ENCODE peak calls at places on chromosome 21, in ten cellular contexts. P is IMR-90, T is A549, C is heart left ventricle, G is HCT116, V is transverse colon, L is uterus, E is H54, R is lower leg skin, S is body of pancreas. J is an unnamed sample.

GRCh38 chr21:20971296-20971921 is 26.8 kb upstream of the NCAM2 start:
- DNase-seq in P (peak), T (peak), C (peak), G (no peak), V (peak), L (no peak), E (peak), R (no peak), S (peak), J (peak)

GRCh38 chr21:36820176-36821031 is 121.5 kb downstream of the SIM2 start:
- DNase-seq in P (no peak), T (no peak), C (no peak), G (no peak), V (no peak), L (no peak), E (no peak), R (no peak), S (no peak), J (no peak)

GRCh38 chr21:38631676-38632075 is 133.4 kb upstream of the ERG start:
- DNase-seq in P (no peak), T (no peak), C (no peak), G (no peak), V (no peak), L (no peak), E (no peak), R (no peak), S (no peak), J (no peak)

GRCh38 chr21:45780647-45781046 is 137.1 kb downstream of the PCBP3 start:
- DNase-seq in P (no peak), T (no peak), C (no peak), G (no peak), V (no peak), L (no peak), E (no peak), R (no peak), S (no peak), J (no peak)

GRCh38 chr21:37424987-37425386 is 58.4 kb downstream of the DYRK1A start:
- DNase-seq in P (no peak), T (no peak), C (no peak), G (no peak), V (no peak), L (no peak), E (no peak), R (no peak), S (no peak), J (no peak)

GRCh38 chr21:14602418-14602987 is 56.4 kb upstream of the SAMSN1 start:
- DNase-seq in P (no peak), T (no peak), C (no peak), G (no peak), V (no peak), L (no peak), E (no peak), R (no peak), S (no peak), J (peak)

GRCh38 chr21:18117116-18117515 is 127.5 kb upstream of the CHODL start:
- DNase-seq in P (no peak), T (no peak), C (no peak), G (no peak), V (no peak), L (no peak), E (no peak), R (no peak), S (no peak), J (no peak)

GRCh38 chr21:46604975-46605758 is at the start of gene S100B:
- DNase-seq in P (no peak), T (no peak), C (no peak), G (no peak), V (no peak), L (no peak), E (no peak), R (no peak), S (no peak), J (no peak)

GRCh38 chr21:36079671-36080070 is 9.8 kb downstream of the CBR1 start:
- DNase-seq in P (no peak), T (no peak), C (no peak), G (no peak), V (no peak), L (no peak), E (no peak), R (no peak), S (no peak), J (no peak)

GRCh38 chr21:36966066-36966845 is at the start of gene HLCS:
- DNase-seq in P (peak), T (peak), C (peak), G (no peak), V (peak), L (peak), E (peak), R (peak), S (peak), J (peak)

GRCh38 chr21:45420061-45420521 is 15.1 kb downstream of the COL18A1 start:
- DNase-seq in P (no peak), T (no peak), C (peak), G (no peak), V (no peak), L (no peak), E (no peak), R (no peak), S (no peak), J (no peak)

GRCh38 chr21:45363921-45364463 is 41.0 kb upstream of the COL18A1 start:
- DNase-seq in P (peak), T (peak), C (peak), G (peak), V (peak), L (peak), E (peak), R (peak), S (peak), J (peak)

GRCh38 chr21:35738342-35738961 is 321.9 kb downstream of the SETD4 start:
- DNase-seq in P (peak), T (peak), C (no peak), G (no peak), V (no peak), L (peak), E (peak), R (no peak), S (no peak), J (no peak)

GRCh38 chr21:43269461-43269860 is 100.7 kb downstream of the CRYAA start:
- DNase-seq in P (no peak), T (no peak), C (peak), G (no peak), V (no peak), L (no peak), E (no peak), R (no peak), S (no peak), J (no peak)

GRCh38 chr21:38985423-38986378 is 180.0 kb downstream of the ETS2 start:
- DNase-seq in P (peak), T (no peak), C (peak), G (no peak), V (peak), L (peak), E (peak), R (peak), S (no peak), J (peak)

DNA sequence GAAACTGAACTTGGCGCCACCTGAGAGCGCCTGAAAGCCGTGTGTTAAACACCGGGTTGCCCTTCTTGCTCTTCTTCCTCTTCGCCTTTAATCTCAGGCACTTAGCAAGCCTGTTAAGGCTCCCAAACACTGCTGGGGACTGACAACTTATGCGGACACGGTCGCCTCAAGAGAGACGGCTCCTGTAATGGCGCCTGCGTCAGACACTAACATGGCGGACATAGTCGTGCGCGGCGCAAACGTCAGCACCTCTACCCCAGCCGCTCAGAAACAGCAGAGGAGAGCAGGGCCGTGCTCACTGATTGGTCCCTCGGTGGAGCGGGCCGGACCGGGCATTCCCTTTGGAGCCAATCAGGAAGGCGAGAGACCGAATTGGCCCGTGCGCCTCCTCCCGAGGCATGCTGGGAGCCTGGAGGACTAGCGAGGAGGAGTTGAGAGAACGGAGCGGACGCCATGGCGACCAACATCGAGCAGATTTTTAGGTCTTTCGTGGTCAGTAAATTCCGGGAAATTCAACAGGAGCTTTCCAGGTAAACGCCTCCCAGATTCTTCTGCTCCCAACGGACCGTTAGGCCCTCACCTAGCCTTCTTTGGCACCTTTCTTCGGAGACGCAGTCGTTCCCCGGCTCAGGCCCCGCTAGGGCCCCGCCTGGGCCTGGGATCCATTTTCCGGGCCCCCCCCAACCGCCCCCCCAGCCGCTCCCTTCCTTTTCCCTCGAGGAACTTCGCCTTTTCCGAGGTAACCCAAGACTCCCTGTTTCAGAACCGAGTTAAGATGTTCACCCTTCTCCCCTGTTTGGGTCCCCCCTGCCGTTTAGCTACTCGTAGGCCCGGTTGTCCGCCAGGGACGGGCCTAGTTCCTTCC is at the start of gene SON:
- DNase-seq in P (peak), T (peak), C (peak), G (peak), V (peak), L (peak), E (peak), R (peak), S (peak), J (peak)
- TF ChIP-seq POLR2A in P (peak), T (peak), C (no peak), G (peak), V (peak), L (peak), E (peak), R (no peak), S (peak), J (peak)

GRCh38 chr21:44330698-44331097 is 8.5 kb downstream of the CFAP410 start:
- DNase-seq in P (no peak), T (no peak), C (no peak), G (no peak), V (no peak), L (no peak), E (no peak), R (no peak), S (no peak), J (no peak)
- TF ChIP-seq POLR2A in P (no peak), T (no peak), C (no peak), G (no peak), V (no peak), L (no peak), E (no peak), R (no peak), S (no peak), J (no peak)

GRCh38 chr21:33641339-33642026 is at the start of gene CRYZL1:
- DNase-seq in P (peak), T (peak), C (peak), G (peak), V (peak), L (peak), E (peak), R (peak), S (peak), J (peak)
- TF ChIP-seq POLR2A in P (peak), T (peak), C (no peak), G (peak), V (peak), L (peak), E (peak), R (no peak), S (peak), J (peak)

GRCh38 chr21:29647353-29647781 is 292.4 kb downstream of the GRIK1 start:
- DNase-seq in P (peak), T (no peak), C (no peak), G (no peak), V (no peak), L (no peak), E (no peak), R (no peak), S (no peak), J (peak)
- TF ChIP-seq POLR2A in P (no peak), T (no peak), C (no peak), G (no peak), V (no peak), L (no peak), E (no peak), R (no peak), S (no peak), J (no peak)

GRCh38 chr21:27076035-27076434 is 109.1 kb upstream of the ADAMTS5 start:
- DNase-seq in P (peak), T (no peak), C (no peak), G (no peak), V (no peak), L (no peak), E (no peak), R (no peak), S (no peak), J (no peak)

GRCh38 chr21:27067226-27067625 is 100.3 kb upstream of the ADAMTS5 start:
- DNase-seq in P (no peak), T (no peak), C (no peak), G (no peak), V (no peak), L (no peak), E (no peak), R (no peak), S (no peak), J (no peak)

DNA sequence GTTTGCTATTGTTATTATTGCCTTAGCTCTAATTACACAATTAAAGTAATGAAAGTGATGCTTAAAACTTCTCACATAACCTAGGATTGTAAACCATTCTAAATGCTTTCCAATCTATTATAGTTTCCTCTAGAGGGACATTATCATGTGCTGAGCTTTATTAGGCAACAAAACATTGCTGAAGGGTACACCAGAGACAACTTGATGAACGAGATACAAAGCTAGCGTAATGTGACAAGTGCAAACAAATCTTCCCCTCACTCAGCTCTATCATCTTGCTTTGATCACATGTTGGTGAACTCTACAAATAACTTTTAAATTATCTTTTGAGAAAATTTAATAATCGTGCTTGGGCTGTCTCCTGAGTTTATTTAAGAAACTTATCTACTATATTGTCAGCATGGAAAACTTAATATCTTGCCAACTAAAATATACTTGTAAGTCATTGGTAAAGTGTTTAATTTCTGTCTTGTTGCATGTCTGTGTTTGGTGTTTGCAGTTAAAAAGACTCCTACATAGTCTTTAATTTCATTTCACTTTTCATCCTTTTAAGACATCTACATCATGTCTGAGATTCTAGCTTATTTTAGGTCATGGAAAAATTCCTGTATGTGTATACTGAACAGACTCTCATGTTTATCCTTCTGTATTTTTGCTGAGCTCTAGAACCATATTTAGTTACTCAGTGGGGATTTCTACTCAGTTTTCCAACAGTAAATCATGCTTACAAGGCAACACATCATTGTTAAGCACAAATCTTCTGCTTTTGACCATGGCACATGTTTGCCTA is 104.2 kb upstream of the ADAMTS5 start:
- DNase-seq in P (peak), T (no peak), C (no peak), G (no peak), V (no peak), L (no peak), E (no peak), R (no peak), S (no peak), J (no peak)
- TF ChIP-seq POLR2A in P (no peak), T (no peak), C (no peak), G (no peak), V (no peak), L (no peak), E (no peak), R (no peak), S (no peak), J (no peak)

GRCh38 chr21:33488936-33489335 is 2.6 kb downstream of the DNAJC28 start:
- DNase-seq in P (no peak), T (no peak), C (no peak), G (no peak), V (no peak), L (no peak), E (no peak), R (no peak), S (no peak), J (no peak)

GRCh38 chr21:33487996-33488395 is 3.5 kb downstream of the DNAJC28 start:
- DNase-seq in P (no peak), T (no peak), C (no peak), G (no peak), V (no peak), L (no peak), E (no peak), R (no peak), S (no peak), J (no peak)

GRCh38 chr21:33490991-33491372 is 534 bp downstream of the DNAJC28 start:
- DNase-seq in P (no peak), T (no peak), C (no peak), G (peak), V (no peak), L (no peak), E (no peak), R (no peak), S (no peak), J (no peak)

GRCh38 chr21:33492571-33492970 is 1.1 kb upstream of the DNAJC28 start:
- DNase-seq in P (peak), T (no peak), C (no peak), G (no peak), V (no peak), L (no peak), E (no peak), R (no peak), S (no peak), J (no peak)

DNA sequence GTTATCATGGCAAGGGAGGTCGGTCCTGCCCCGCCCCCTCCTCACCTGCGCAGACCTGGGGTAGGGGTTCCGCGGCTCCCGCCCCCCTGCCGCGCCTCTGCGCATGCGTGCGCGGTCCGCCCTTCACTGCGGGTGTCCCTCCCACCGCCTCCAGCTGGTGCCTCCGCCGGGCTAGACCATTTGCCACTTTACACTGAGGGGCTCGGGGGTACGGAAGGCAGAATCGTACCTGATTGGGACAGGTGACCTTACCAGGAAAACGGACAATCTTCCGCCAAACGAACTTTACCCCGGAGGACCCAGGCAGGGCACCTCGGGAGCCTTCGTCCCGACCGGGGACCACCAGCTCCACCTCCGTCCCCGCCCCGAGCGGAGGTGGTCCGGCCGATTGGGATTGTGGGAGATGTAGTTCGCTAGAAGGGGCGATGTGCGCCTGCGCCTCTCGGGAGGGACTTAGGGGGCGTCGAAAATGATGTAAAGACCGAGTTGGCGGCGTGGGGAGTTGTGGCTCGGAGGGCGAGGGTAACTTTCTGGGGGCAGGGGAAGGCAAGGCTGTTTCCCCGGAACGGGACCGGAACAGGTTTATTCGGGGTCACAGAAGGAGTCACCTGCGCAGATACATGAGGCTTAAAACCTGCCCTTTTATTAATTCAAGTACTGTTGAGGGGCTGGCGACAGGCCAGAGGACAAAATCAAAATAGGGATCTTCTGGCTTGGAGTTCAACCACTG is at the start of gene DNAJC28:
- DNase-seq in P (peak), T (peak), C (peak), G (peak), V (peak), L (peak), E (peak), R (peak), S (peak), J (peak)
- TF ChIP-seq POLR2A in P (no peak), T (peak), C (no peak), G (peak), V (peak), L (peak), E (peak), R (no peak), S (no peak), J (peak)

GRCh38 chr21:26473471-26473870 is 99.6 kb downstream of the CYYR1 start:
- DNase-seq in P (no peak), T (no peak), C (no peak), G (no peak), V (no peak), L (no peak), E (no peak), R (no peak), S (no peak), J (no peak)
- TF ChIP-seq POLR2A in P (no peak), T (no peak), C (no peak), G (no peak), V (no peak), L (no peak), E (no peak), R (no peak), S (no peak), J (no peak)

GRCh38 chr21:41955516-41955915 is 1.7 kb upstream of the C2CD2 start:
- DNase-seq in P (no peak), T (no peak), C (no peak), G (no peak), V (no peak), L (no peak), E (no peak), R (no peak), S (no peak), J (no peak)

GRCh38 chr21:41956926-41957729 is 3.3 kb upstream of the C2CD2 start:
- DNase-seq in P (peak), T (peak), C (no peak), G (no peak), V (no peak), L (no peak), E (peak), R (peak), S (no peak), J (peak)

GRCh38 chr21:41960386-41960785 is 6.6 kb upstream of the C2CD2 start:
- DNase-seq in P (no peak), T (no peak), C (no peak), G (no peak), V (no peak), L (no peak), E (no peak), R (peak), S (no peak), J (no peak)

GRCh38 chr21:41958886-41959563 is 5.2 kb upstream of the C2CD2 start:
- DNase-seq in P (no peak), T (no peak), C (no peak), G (no peak), V (no peak), L (no peak), E (peak), R (peak), S (no peak), J (no peak)

DNA sequence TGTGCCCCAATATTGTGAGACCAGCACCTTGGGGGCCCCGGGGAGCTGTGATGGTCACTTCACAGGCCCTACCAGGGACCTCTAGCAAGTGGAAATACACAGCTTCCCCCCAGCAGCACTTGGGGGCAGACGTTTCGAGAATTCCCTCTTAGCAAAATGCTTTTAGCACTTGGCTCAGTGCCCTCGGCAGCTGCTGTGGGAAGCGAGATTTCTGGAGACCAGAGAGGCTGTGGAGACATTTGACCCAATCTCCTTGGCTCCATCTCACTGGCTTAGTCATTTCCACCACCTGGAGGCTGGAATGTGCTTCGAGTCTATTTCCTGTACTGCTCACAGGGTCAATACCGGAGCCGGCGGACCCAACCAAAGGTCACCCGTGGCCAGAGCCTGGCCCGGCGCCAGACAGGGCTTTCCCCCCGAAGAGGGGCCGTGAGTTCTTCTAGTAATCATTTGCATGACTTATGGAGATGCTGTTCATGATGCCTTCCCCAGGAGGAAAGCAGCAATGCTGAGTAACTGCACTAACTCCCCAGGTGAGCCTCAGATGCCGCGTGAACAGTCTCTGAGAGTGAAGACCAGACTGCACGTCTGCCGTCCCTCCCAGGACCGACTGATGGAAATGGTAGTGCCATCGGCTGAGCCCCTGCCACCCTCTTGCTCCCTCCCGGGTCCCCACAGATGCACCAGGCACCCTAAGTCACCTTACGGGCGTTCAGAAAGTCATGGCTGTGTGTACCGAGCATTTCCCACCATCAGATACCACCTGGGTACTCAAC is 4.4 kb upstream of the C2CD2 start:
- DNase-seq in P (peak), T (peak), C (peak), G (peak), V (peak), L (peak), E (peak), R (peak), S (peak), J (peak)
- TF ChIP-seq POLR2A in P (no peak), T (no peak), C (no peak), G (no peak), V (no peak), L (no peak), E (no peak), R (no peak), S (no peak), J (no peak)